ENCODE peak calls at places on chromosomes 16 and 17, in six cellular contexts. L is mesenchymal stem cell, C is IMR-90, H is H9, S is H1, Y is trophoblast cell. O is an unnamed sample.

GRCh38 chr16:57720142-57720575 is 15.4 kb upstream of the KATNB1 start:
- DNase-seq in L (peak), S (no peak), Y (peak), H (peak), C (peak), O (no peak)

GRCh38 chr16:3266873-3267537 is 10.6 kb upstream of the MEFV start:
- DNase-seq in L (peak), Y (peak), C (peak), S (no peak), H (no peak), O (no peak)

GRCh38 chr16:57497121-57497520 is 10.8 kb upstream of the DOK4 start:
- DNase-seq in C (no peak), Y (no peak), L (no peak), H (no peak), S (no peak), O (no peak)

GRCh38 chr17:18248300-18248731 is 10.2 kb downstream of the FLII start:
- DNase-seq in H (peak), S (no peak), C (peak), L (peak), Y (peak), O (no peak)

GRCh38 chr16:8621572-8622314 is at the start of gene METTL22:
- DNase-seq in C (peak), H (peak), S (peak), L (peak), Y (peak), O (peak)

GRCh38 chr17:46877466-46877865 is 26.1 kb downstream of the WNT9B start:
- DNase-seq in L (no peak), S (no peak), C (no peak), H (no peak), Y (no peak), O (no peak)

GRCh38 chr16:719815-720506 is 985 bp upstream of the ANTKMT start:
- DNase-seq in L (peak), H (no peak), C (no peak), S (no peak), Y (peak), O (no peak)

GRCh38 chr17:76260669-76261068 is 4.5 kb upstream of the UBALD2 start:
- DNase-seq in H (no peak), L (no peak), C (no peak), S (no peak), Y (no peak), O (no peak)

GRCh38 chr17:75404739-75405364 is 626 bp downstream of the GRB2 start:
- DNase-seq in Y (peak), H (peak), L (peak), C (peak), S (no peak), O (no peak)

GRCh38 chr17:48605409-48605864 is 651 bp upstream of the HOXB6 start:
- DNase-seq in H (no peak), S (no peak), C (no peak), L (no peak), Y (no peak), O (no peak)

GRCh38 chr17:6712058-6712853 is 913 bp downstream of the SLC13A5 start:
- DNase-seq in L (no peak), H (peak), S (peak), Y (peak), C (no peak), O (peak)

GRCh38 chr17:48630009-48630924 is 4.1 kb upstream of the HOXB9 start:
- DNase-seq in L (no peak), Y (no peak), H (peak), S (no peak), C (no peak), O (no peak)

GRCh38 chr16:8964462-8964861 is 756 bp upstream of the USP7 start:
- DNase-seq in H (no peak), S (no peak), L (no peak), C (no peak), Y (no peak), O (no peak)

GRCh38 chr16:51327001-51327400 is 175.9 kb upstream of the SALL1 start:
- DNase-seq in S (no peak), C (peak), L (peak), H (no peak), Y (no peak), O (no peak)

GRCh38 chr16:80147021-80147680 is 393.6 kb upstream of the DYNLRB2 start:
- DNase-seq in Y (no peak), L (no peak), S (no peak), C (no peak), H (no peak), O (no peak)

GRCh38 chr16:63527404-63527803 is 1491.2 kb upstream of the CDH8 start:
- DNase-seq in L (no peak), Y (no peak), H (no peak), S (no peak), C (no peak), O (no peak)

GRCh38 chr17:75712480-75712879 is 8.8 kb upstream of the ITGB4 start:
- DNase-seq in C (no peak), S (no peak), Y (no peak), H (no peak), L (no peak), O (no peak)

GRCh38 chr16:30407794-30408534 is 558 bp downstream of the ZNF771 start:
- DNase-seq in L (peak), H (no peak), Y (no peak), S (no peak), C (no peak), O (no peak)

GRCh38 chr16:89565506-89566372 is 5.3 kb downstream of the RPL13 start:
- DNase-seq in S (no peak), L (peak), H (peak), C (peak), Y (peak), O (no peak)

GRCh38 chr16:55035037-55035436 is 104.4 kb downstream of the IRX5 start:
- DNase-seq in C (no peak), H (peak), L (no peak), S (no peak), Y (peak), O (peak)

GRCh38 chr17:29630630-29631193 is 8.0 kb upstream of the CORO6 start:
- DNase-seq in C (no peak), L (no peak), H (no peak), S (no peak), Y (no peak), O (no peak)

GRCh38 chr16:83627996-83628395 is 179.8 kb upstream of the HSBP1 start:
- DNase-seq in C (no peak), L (no peak), Y (no peak), S (no peak), H (peak), O (no peak)

GRCh38 chr16:4852221-4852872 is 5.1 kb downstream of the UBN1 start:
- DNase-seq in S (no peak), H (no peak), L (peak), C (peak), Y (peak), O (no peak)

GRCh38 chr17:34623856-34624766 is 44.7 kb downstream of the TMEM132E start:
- DNase-seq in Y (peak), C (no peak), S (no peak), H (no peak), L (no peak), O (no peak)

GRCh38 chr16:17798721-17799120 is 328.0 kb upstream of the XYLT1 start:
- DNase-seq in L (no peak), H (no peak), C (no peak), Y (no peak), S (no peak), O (no peak)

GRCh38 chr16:82082543-82083244 is 47.6 kb downstream of the HSD17B2 start:
- DNase-seq in S (no peak), C (peak), L (peak), H (no peak), Y (no peak), O (no peak)

GRCh38 chr16:82082097-82082496 is 47.0 kb downstream of the HSD17B2 start:
- DNase-seq in S (no peak), C (no peak), L (no peak), Y (no peak), H (no peak), O (no peak)

GRCh38 chr16:82081271-82081670 is 46.2 kb downstream of the HSD17B2 start:
- DNase-seq in H (no peak), S (no peak), L (no peak), C (no peak), Y (no peak), O (no peak)

GRCh38 chr16:82085380-82085779 is 50.3 kb downstream of the HSD17B2 start:
- DNase-seq in L (no peak), S (no peak), C (no peak), Y (no peak), H (no peak), O (no peak)

DNA sequence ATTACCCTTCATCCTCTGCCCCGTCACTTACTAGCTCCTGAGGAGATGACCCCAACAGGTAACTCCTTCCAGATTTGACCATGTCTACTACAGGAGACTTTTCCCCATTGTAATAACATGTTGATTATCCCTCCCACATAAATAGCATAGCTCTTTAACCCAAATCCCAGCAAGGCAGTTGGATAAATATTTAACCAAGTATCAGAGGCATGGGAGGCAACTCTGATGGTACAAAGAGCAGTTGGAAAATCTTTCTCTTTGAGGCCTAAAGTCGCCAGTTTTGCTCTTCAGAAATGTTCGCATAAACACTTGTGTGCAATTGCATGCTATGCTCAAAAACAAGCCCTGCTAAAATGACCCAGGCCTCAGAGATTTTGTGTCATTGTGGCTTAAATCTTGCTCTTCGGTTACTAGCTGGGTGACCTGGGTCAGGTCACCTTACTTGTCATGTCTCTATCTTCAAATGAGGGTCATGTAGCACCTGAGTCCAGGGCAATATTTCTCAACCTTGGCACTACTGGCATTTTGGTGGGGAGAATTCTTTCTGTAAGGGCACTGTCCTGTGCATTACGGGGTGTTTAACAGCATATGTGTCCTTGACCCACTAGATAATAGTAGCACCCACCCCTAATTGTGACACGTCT is 48.8 kb downstream of the HSD17B2 start:
- DNase-seq in S (no peak), C (no peak), Y (no peak), L (no peak), H (no peak), O (no peak)
- H4K91ac ChIP-seq in S (no peak), C (no peak), Y (no peak), L (no peak), H (no peak), O (no peak)

DNA sequence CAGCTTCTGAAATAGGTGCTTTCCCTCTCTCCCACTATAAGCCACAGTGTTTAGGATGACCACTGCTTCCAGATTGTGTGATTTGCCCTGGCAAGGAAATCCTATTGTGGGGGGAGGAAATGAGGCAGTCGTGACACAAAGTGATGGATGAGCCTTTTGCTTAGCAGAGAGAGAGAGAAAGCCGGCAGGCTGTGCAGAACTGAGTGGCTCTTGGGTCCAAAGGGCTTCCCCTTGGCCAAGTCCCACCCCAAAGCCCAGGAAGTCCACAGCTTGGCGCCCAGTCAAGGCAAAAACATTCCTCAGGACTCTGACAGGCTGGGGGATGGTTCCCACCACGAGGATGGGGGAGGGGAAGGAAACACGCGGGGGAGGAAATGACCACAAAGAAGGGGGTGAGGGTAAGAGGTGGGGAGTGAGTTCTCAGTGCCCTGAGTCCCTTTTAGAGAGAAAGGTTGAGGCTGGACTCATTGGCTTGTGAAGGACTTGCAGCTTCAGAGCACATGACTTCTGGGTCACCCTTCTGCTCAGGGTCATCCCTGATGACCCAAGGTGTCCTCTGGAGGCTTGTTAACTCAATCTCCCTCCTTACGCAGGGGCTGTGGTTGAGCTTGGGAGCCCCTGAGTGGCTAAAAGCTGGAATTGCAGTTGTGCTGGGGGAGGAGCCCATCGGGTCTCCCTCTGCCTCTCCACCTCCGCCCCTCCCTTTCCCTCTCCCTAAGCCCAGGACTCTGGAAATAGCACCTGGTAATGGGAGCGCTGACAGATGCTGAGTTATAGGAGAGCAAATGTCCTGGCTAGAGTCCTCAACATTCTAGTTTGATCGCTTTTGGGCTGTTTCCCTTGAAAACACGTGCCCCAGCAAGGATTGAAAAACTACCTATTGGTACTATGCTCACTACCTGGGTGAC is 10.3 kb upstream of the MSL1 start:
- DNase-seq in C (peak), L (peak), S (no peak), H (peak), Y (peak), O (no peak)
- H4K91ac ChIP-seq in C (peak), L (peak), S (peak), H (no peak), Y (peak), O (no peak)

GRCh38 chr17:3960764-3961163 is 3.5 kb downstream of the ATP2A3 start:
- DNase-seq in C (peak), L (no peak), H (no peak), Y (peak), S (no peak), O (no peak)

GRCh38 chr17:3959921-3960601 is 4.2 kb downstream of the ATP2A3 start:
- DNase-seq in S (no peak), C (no peak), H (no peak), L (no peak), Y (no peak), O (no peak)

GRCh38 chr17:3962217-3963069 is 1.8 kb downstream of the ATP2A3 start:
- DNase-seq in H (no peak), C (no peak), L (no peak), Y (no peak), S (no peak), O (no peak)

GRCh38 chr17:3963214-3964201 is 729 bp downstream of the ATP2A3 start:
- DNase-seq in Y (no peak), H (no peak), L (no peak), S (no peak), C (no peak), O (no peak)

GRCh38 chr17:3961564-3962047 is 2.6 kb downstream of the ATP2A3 start:
- DNase-seq in C (no peak), S (no peak), Y (no peak), L (no peak), H (no peak), O (no peak)
- H4K91ac ChIP-seq in C (no peak), S (no peak), Y (no peak), L (no peak), H (no peak), O (no peak)

GRCh38 chr17:31512796-31513195 is 121.3 kb downstream of the RAB11FIP4 start:
- DNase-seq in H (no peak), C (no peak), Y (no peak), S (no peak), L (no peak), O (no peak)
- H4K91ac ChIP-seq in H (no peak), C (no peak), Y (peak), S (no peak), L (no peak), O (no peak)